ENCODE peak calls at places on chromosomes 13 and 19, in five cellular contexts. One of them, this sample, is unnamed.

GRCh38 chr13:114119196-114119595 is 13.2 kb downstream of the RASA3 start:
- DNase-seq in LoVo: no peak
- DNase-seq in HuH-7: no peak
- DNase-seq in T follicular helper cell: no peak
- DNase-seq in NCI-H2171: no peak
- DNase-seq in this sample: peak

GRCh38 chr13:101917833-101918755 is 465.6 kb downstream of the ITGBL1 start:
- DNase-seq in LoVo: no peak
- DNase-seq in HuH-7: no peak
- DNase-seq in T follicular helper cell: no peak
- DNase-seq in NCI-H2171: peak
- DNase-seq in this sample: no peak

GRCh38 chr19:12834418-12834943 is at the start of gene RTBDN:
- DNase-seq in LoVo: no peak
- DNase-seq in HuH-7: no peak
- DNase-seq in T follicular helper cell: no peak
- DNase-seq in NCI-H2171: peak
- DNase-seq in this sample: no peak

GRCh38 chr19:1379961-1380489 is 3.7 kb upstream of the NDUFS7 start:
- DNase-seq in LoVo: no peak
- DNase-seq in HuH-7: no peak
- DNase-seq in T follicular helper cell: no peak
- DNase-seq in NCI-H2171: no peak
- DNase-seq in this sample: no peak

GRCh38 chr13:113562085-113562749 is 22.3 kb upstream of the TFDP1 start:
- DNase-seq in LoVo: peak
- DNase-seq in HuH-7: peak
- DNase-seq in T follicular helper cell: no peak
- DNase-seq in NCI-H2171: peak
- DNase-seq in this sample: peak

GRCh38 chr13:44426461-44426860 is 52.8 kb downstream of the SERP2 start:
- DNase-seq in LoVo: no peak
- DNase-seq in HuH-7: no peak
- DNase-seq in T follicular helper cell: no peak
- DNase-seq in NCI-H2171: no peak
- DNase-seq in this sample: no peak

GRCh38 chr19:54164369-54165068 is 5.0 kb upstream of the LENG1 start:
- DNase-seq in LoVo: no peak
- DNase-seq in HuH-7: no peak
- DNase-seq in T follicular helper cell: no peak
- DNase-seq in NCI-H2171: no peak
- DNase-seq in this sample: peak

GRCh38 chr19:13621413-13621812 is 115.1 kb upstream of the CACNA1A start:
- DNase-seq in LoVo: peak
- DNase-seq in HuH-7: no peak
- DNase-seq in T follicular helper cell: no peak
- DNase-seq in NCI-H2171: no peak
- DNase-seq in this sample: no peak

GRCh38 chr19:4597975-4598671 is 38.6 kb upstream of the SEMA6B start:
- DNase-seq in LoVo: peak
- DNase-seq in HuH-7: peak
- DNase-seq in T follicular helper cell: peak
- DNase-seq in NCI-H2171: peak
- DNase-seq in this sample: no peak

GRCh38 chr19:47226426-47227346 is 4.3 kb downstream of the BBC3 start:
- DNase-seq in LoVo: peak
- DNase-seq in HuH-7: peak
- DNase-seq in T follicular helper cell: no peak
- DNase-seq in NCI-H2171: peak
- DNase-seq in this sample: peak

GRCh38 chr13:26476111-26476743 is 81.3 kb upstream of the WASF3 start:
- DNase-seq in LoVo: no peak
- DNase-seq in HuH-7: no peak
- DNase-seq in T follicular helper cell: no peak
- DNase-seq in NCI-H2171: no peak
- DNase-seq in this sample: peak

GRCh38 chr19:16566161-16566560 is 6.1 kb downstream of the SLC35E1 start:
- DNase-seq in LoVo: no peak
- DNase-seq in HuH-7: no peak
- DNase-seq in T follicular helper cell: peak
- DNase-seq in NCI-H2171: no peak
- DNase-seq in this sample: peak

GRCh38 chr19:56367829-56368711 is 25.3 kb downstream of the ZNF582 start:
- DNase-seq in LoVo: no peak
- DNase-seq in HuH-7: peak
- DNase-seq in T follicular helper cell: peak
- DNase-seq in NCI-H2171: peak
- DNase-seq in this sample: peak

GRCh38 chr13:98992355-98992754 is 14.5 kb upstream of the DOCK9 start:
- DNase-seq in LoVo: no peak
- DNase-seq in HuH-7: no peak
- DNase-seq in T follicular helper cell: no peak
- DNase-seq in NCI-H2171: no peak
- DNase-seq in this sample: no peak

GRCh38 chr13:47991859-47992258 is 9.2 kb downstream of the SUCLA2 start:
- DNase-seq in LoVo: no peak
- DNase-seq in HuH-7: no peak
- DNase-seq in T follicular helper cell: no peak
- DNase-seq in NCI-H2171: no peak
- DNase-seq in this sample: no peak

GRCh38 chr13:67186985-67187569 is 43.1 kb downstream of the PCDH9 start:
- DNase-seq in LoVo: no peak
- DNase-seq in HuH-7: no peak
- DNase-seq in T follicular helper cell: no peak
- DNase-seq in NCI-H2171: no peak
- DNase-seq in this sample: no peak

GRCh38 chr19:56167064-56167578 is 8.7 kb upstream of the GALP start:
- DNase-seq in LoVo: no peak
- DNase-seq in HuH-7: peak
- DNase-seq in T follicular helper cell: no peak
- DNase-seq in NCI-H2171: no peak
- DNase-seq in this sample: no peak

GRCh38 chr13:36858285-36858684 is 39.3 kb downstream of the RFXAP start:
- DNase-seq in LoVo: peak
- DNase-seq in HuH-7: no peak
- DNase-seq in T follicular helper cell: no peak
- DNase-seq in NCI-H2171: peak
- DNase-seq in this sample: peak

GRCh38 chr13:99655351-99656091 is 154.2 kb downstream of the TM9SF2 start:
- DNase-seq in LoVo: no peak
- DNase-seq in HuH-7: no peak
- DNase-seq in T follicular helper cell: no peak
- DNase-seq in NCI-H2171: no peak
- DNase-seq in this sample: no peak

GRCh38 chr13:99040536-99041141 is 62.8 kb upstream of the DOCK9 start:
- DNase-seq in LoVo: no peak
- DNase-seq in HuH-7: no peak
- DNase-seq in T follicular helper cell: no peak
- DNase-seq in NCI-H2171: no peak
- DNase-seq in this sample: no peak

GRCh38 chr19:53768401-53768800 is 55.7 kb downstream of the NLRP12 start:
- DNase-seq in LoVo: no peak
- DNase-seq in HuH-7: no peak
- DNase-seq in T follicular helper cell: no peak
- DNase-seq in NCI-H2171: no peak
- DNase-seq in this sample: no peak

GRCh38 chr19:18392417-18392816 is 5.0 kb downstream of the LRRC25 start:
- DNase-seq in LoVo: peak
- DNase-seq in HuH-7: no peak
- DNase-seq in T follicular helper cell: no peak
- DNase-seq in NCI-H2171: no peak
- DNase-seq in this sample: peak

GRCh38 chr13:90867336-90867683 is 480.2 kb upstream of the MIR17HG start:
- DNase-seq in LoVo: peak
- DNase-seq in HuH-7: peak
- DNase-seq in T follicular helper cell: no peak
- DNase-seq in NCI-H2171: peak
- DNase-seq in this sample: peak

GRCh38 chr13:19586904-19587634 is 25.7 kb upstream of the TPTE2 start:
- DNase-seq in LoVo: no peak
- DNase-seq in HuH-7: no peak
- DNase-seq in T follicular helper cell: peak
- DNase-seq in NCI-H2171: no peak
- DNase-seq in this sample: no peak

GRCh38 chr13:97205971-97206370 is 16.2 kb upstream of the MBNL2 start:
- DNase-seq in LoVo: no peak
- DNase-seq in HuH-7: no peak
- DNase-seq in T follicular helper cell: no peak
- DNase-seq in NCI-H2171: no peak
- DNase-seq in this sample: peak

GRCh38 chr19:17829855-17830566 is 8.7 kb upstream of the INSL3 start:
- DNase-seq in LoVo: peak
- DNase-seq in HuH-7: no peak
- DNase-seq in T follicular helper cell: no peak
- DNase-seq in NCI-H2171: peak
- DNase-seq in this sample: no peak

GRCh38 chr19:13795595-13796300 is 505 bp downstream of the ZSWIM4 start:
- DNase-seq in LoVo: peak
- DNase-seq in HuH-7: no peak
- DNase-seq in T follicular helper cell: no peak
- DNase-seq in NCI-H2171: no peak
- DNase-seq in this sample: peak

GRCh38 chr13:36475468-36475867 is 43.2 kb downstream of the CCNA1 start:
- DNase-seq in LoVo: no peak
- DNase-seq in HuH-7: no peak
- DNase-seq in T follicular helper cell: no peak
- DNase-seq in NCI-H2171: no peak
- DNase-seq in this sample: no peak

GRCh38 chr13:21067794-21068193 is 6.4 kb upstream of the LATS2 start:
- DNase-seq in LoVo: no peak
- DNase-seq in HuH-7: no peak
- DNase-seq in T follicular helper cell: no peak
- DNase-seq in NCI-H2171: no peak
- DNase-seq in this sample: no peak

GRCh38 chr19:1267441-1268391 is 1.4 kb upstream of the CIRBP start:
- DNase-seq in LoVo: no peak
- DNase-seq in HuH-7: no peak
- DNase-seq in T follicular helper cell: peak
- DNase-seq in NCI-H2171: no peak
- DNase-seq in this sample: no peak

GRCh38 chr13:98761979-98762616 is 9.6 kb upstream of the SLC15A1 start:
- DNase-seq in LoVo: no peak
- DNase-seq in HuH-7: no peak
- DNase-seq in T follicular helper cell: no peak
- DNase-seq in NCI-H2171: no peak
- DNase-seq in this sample: no peak

GRCh38 chr13:25018729-25019115 is 77.2 kb upstream of the PABPC3 start:
- DNase-seq in LoVo: no peak
- DNase-seq in HuH-7: no peak
- DNase-seq in T follicular helper cell: no peak
- DNase-seq in NCI-H2171: no peak
- DNase-seq in this sample: no peak

GRCh38 chr13:114142640-114143490 is 10.4 kb upstream of the RASA3 start:
- DNase-seq in LoVo: no peak
- DNase-seq in HuH-7: no peak
- DNase-seq in T follicular helper cell: peak
- DNase-seq in NCI-H2171: peak
- DNase-seq in this sample: no peak

GRCh38 chr13:48042889-48043288 is 5.4 kb downstream of the NUDT15 start:
- DNase-seq in LoVo: no peak
- DNase-seq in HuH-7: no peak
- DNase-seq in T follicular helper cell: no peak
- DNase-seq in NCI-H2171: no peak
- DNase-seq in this sample: no peak

This sample was measured in endothelial cell of umbilical vein.